ENCODE peak calls at places on chromosomes 13 and 19, in eight cellular contexts. A, R, Z, M, K, E, J and S are unnamed samples.

GRCh38 chr13:92158335-92158734 is 759.9 kb downstream of the GPC5 start:
- DNase-seq in M (no peak), R (no peak), J (no peak), Z (peak; percentile 31), A (no peak), E (no peak), K (no peak), S (no peak)

GRCh38 chr19:14089412-14089661 is 1.2 kb downstream of the SAMD1 start:
- DNase-seq in J (no peak), A (peak; percentile 29), E (no peak), M (no peak), K (no peak), Z (no peak), R (no peak), S (no peak)

GRCh38 chr19:54096642-54097106 is 3.9 kb downstream of the OSCAR start:
- DNase-seq in J (no peak), M (no peak), K (peak; percentile 67), E (peak; percentile 42), Z (peak; percentile 17), R (peak; percentile 58), A (peak; percentile 79), S (peak; percentile 68)

GRCh38 chr13:111972261-111972780 is 94.6 kb upstream of the SOX1 start:
- DNase-seq in K (no peak), Z (no peak), A (no peak), E (no peak), J (no peak), R (no peak), M (no peak), S (no peak)

GRCh38 chr19:27889156-27889555 is 1323.8 kb downstream of the UQCRFS1 start:
- DNase-seq in K (no peak), J (no peak), E (no peak), M (no peak), A (no peak), R (no peak), Z (no peak), S (no peak)

GRCh38 chr13:75931116-75931515 is 295.0 kb downstream of the LMO7 start:
- DNase-seq in R (no peak), K (no peak), E (no peak), A (no peak), Z (peak; percentile 11), M (no peak), J (no peak), S (no peak)

GRCh38 chr19:43329989-43330388 is 23.5 kb upstream of the CD177 start:
- DNase-seq in J (no peak), E (no peak), Z (no peak), K (no peak), M (no peak), A (no peak), R (no peak), S (no peak)

GRCh38 chr13:80755925-80756324 is 415.0 kb upstream of the SPRY2 start:
- DNase-seq in Z (no peak), K (no peak), A (no peak), E (no peak), R (no peak), J (no peak), M (no peak), S (no peak)

GRCh38 chr13:64054306-64054705 is 2638.7 kb upstream of the PCDH20 start:
- DNase-seq in A (no peak), J (no peak), R (no peak), Z (no peak), M (no peak), K (no peak), E (no peak), S (no peak)

GRCh38 chr13:43935878-43936277 is 56.2 kb downstream of the LACC1 start:
- DNase-seq in M (no peak), Z (no peak), R (no peak), J (no peak), K (no peak), A (no peak), E (no peak), S (no peak)

GRCh38 chr19:2051771-2052704 is 994 bp upstream of the MKNK2 start:
- DNase-seq in K (no peak), A (no peak), R (peak; percentile 79), Z (no peak), J (peak; percentile 71), M (no peak), E (peak; percentile 84), S (peak; percentile 92)

GRCh38 chr13:110018009-110018408 is 231.6 kb upstream of the IRS2 start:
- DNase-seq in J (no peak), Z (peak; percentile 57), R (no peak), K (no peak), E (no peak), A (no peak), M (no peak), S (no peak)

GRCh38 chr19:49125025-49125731 is 5.8 kb downstream of the PPFIA3 start:
- DNase-seq in R (no peak), J (no peak), M (no peak), A (no peak), E (no peak), K (peak; percentile 88), Z (no peak), S (no peak)

GRCh38 chr13:26847281-26847680 is 86.7 kb upstream of the GPR12 start:
- DNase-seq in K (no peak), E (no peak), Z (no peak), M (no peak), R (no peak), A (no peak), J (no peak), S (no peak)

DNA sequence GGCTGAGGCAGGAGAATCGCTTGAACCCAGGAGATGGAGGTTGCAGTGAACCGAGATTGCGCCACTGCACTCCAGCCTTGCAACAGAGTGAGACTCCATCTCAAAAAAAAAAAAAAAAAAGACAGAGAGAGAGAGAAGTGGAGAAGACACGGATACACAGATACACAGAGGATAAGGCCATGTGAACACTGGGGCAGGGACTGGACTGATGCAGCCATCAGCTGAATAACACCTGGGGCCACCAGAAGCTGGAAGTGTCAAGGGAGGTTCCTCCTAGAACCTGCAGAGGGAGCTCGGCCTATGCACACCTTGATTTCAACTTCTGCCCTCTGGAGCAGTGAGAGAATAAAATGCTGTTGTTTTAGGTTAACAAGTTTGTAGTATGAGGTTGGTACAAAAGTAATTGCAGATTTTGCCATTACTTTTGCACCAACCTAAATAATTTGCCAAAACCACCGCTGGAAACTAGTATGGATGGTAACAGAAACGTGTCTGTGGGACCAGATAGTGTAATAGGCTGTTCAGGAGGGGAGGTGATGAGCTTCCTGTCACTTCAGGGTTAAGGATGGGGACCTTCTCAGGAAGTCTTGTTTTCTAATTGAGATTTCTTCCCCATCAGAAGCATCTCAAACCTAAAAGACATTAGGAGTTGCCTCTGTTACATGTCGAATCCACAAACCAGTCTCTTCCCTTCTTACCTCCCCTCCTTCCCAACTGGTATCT is 36.4 kb upstream of the IGSF23 start:
- DNase-seq in R (no peak), J (peak; percentile 72), A (peak; percentile 81), K (peak; percentile 58), M (no peak), Z (peak; percentile 20), E (no peak), S (no peak)
- TF ChIP-seq CTCF in R (peak; percentile 64), J (peak; percentile 80), A (peak; percentile 86), K (peak; percentile 40), M (peak; percentile 48), Z (peak; percentile 43), E (no peak), S (peak; percentile 25)

DNA sequence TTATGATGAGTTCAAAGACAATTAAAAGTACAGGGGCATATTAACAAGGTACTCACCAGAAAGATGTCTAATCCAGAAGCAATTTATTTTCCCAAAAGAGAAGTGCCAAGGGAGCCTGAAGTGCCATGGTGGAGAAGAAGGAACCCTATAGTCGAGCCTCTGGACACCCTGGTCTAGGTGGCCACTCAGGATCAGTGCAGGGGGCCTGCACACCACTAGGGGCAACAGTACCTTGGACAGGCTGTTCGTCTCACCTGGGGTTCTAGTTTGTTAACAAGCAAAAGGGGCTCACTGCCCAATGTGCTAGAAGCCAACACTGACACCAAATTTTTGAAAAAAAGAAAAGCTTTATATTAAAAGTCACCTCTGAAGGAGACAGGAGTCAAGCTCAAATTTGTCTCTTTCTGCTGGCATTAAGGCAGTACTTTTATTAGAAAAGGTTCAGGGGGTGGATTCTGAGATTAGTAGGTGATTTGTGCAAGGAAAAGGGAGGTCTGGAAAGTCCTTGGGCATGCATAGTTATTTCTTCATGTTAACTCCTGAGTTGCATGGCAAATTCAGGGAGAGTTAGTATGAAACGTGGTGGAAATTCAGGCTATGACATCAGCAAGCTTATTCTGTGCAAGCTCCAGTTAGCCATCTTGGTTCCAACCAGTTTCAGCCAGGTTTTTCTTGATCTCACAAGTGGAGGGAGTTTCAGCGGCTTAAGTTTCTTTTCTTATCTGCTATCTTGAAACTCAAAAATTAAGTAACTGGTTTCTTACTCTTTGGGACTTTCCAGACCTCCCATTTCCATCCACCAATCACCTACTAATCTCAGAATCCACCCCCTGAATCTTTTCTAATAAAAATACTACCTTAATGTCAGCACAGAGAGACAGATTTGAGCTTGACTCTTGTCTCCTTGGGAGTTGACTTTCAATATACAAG is 884 bp upstream of the CBY2 start:
- DNase-seq in A (no peak), E (no peak), K (no peak), R (no peak), J (no peak), Z (no peak), M (peak; percentile 21), S (no peak)
- TF ChIP-seq POLR2A in A (no peak), E (no peak), K (no peak), R (no peak), J (no peak), Z (no peak), M (no peak), S (no peak)

GRCh38 chr19:38698225-38699026 is 45.8 kb downstream of the CAPN12 start:
- DNase-seq in M (no peak), J (no peak), R (no peak), E (no peak), A (no peak), Z (no peak), K (no peak), S (no peak)
- H3K4me1 ChIP-seq in M (peaks cover 100% of the 10 kb centered on the region), J (peaks cover 87% of the 10 kb centered on the region), R (peaks cover 79% of the 10 kb centered on the region), E (peaks cover 29% of the 10 kb centered on the region), A (peaks cover 96% of the 10 kb centered on the region), Z (peaks cover 19% of the 10 kb centered on the region), K (peaks cover 24% of the 10 kb centered on the region), S (peaks cover 92% of the 10 kb centered on the region)

GRCh38 chr19:41870401-41870873 is 6.6 kb upstream of the CD79A start:
- DNase-seq in Z (peak; percentile 61), K (no peak), A (peak; percentile 65), R (no peak), J (no peak), E (no peak), M (no peak), S (no peak)

GRCh38 chr19:41866284-41866683 is 6.2 kb downstream of the RPS19 start:
- DNase-seq in J (no peak), E (no peak), A (no peak), Z (no peak), M (no peak), R (no peak), K (no peak), S (no peak)

GRCh38 chr19:41869374-41869955 is 7.6 kb upstream of the CD79A start:
- DNase-seq in K (no peak), M (no peak), A (no peak), Z (no peak), J (no peak), R (no peak), E (no peak), S (no peak)

GRCh38 chr19:41868120-41868988 is 8.3 kb downstream of the RPS19 start:
- DNase-seq in Z (no peak), R (no peak), M (no peak), A (no peak), K (no peak), E (no peak), J (no peak), S (no peak)

DNA sequence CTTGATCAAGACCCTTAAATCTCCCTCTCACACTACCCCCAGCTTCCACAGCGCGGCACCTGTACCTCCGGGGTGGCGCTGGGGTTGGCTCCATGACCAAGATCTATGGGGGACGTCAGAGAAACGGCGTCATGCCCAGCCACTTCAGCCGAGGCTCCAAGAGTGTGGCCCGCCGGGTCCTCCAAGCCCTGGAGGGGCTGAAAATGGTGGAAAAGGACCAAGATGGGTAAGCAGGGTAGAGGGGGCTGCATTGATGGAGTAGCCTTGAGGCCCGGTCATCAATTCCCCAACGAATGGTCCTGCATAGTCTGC is 8.1 kb upstream of the CD79A start:
- DNase-seq in J (no peak), A (no peak), E (no peak), M (no peak), R (no peak), K (no peak), Z (no peak), S (no peak)
- TF ChIP-seq CTCF in J (no peak), A (no peak), E (no peak), M (no peak), R (no peak), K (no peak), Z (no peak), S (no peak)